ENCODE peak calls at places on chromosome 14, in seven cellular contexts. J is nephron progenitor cell, K is iris pigment epithelial cell, Q is NCI-H748 treated with DMSO at 0.1 percent for 48 hours, L is GF-D8, X is hepatocyte, V is GM23338. U is an unnamed sample.

GRCh38 chr14:80644826-80645225 is 296.7 kb downstream of the CEP128 start:
- DNase-seq in J (no peak), K (no peak), Q (no peak), L (no peak), X (no peak), V (no peak), U (no peak)

GRCh38 chr14:103014466-103015319 is 42.7 kb downstream of the CDC42BPB start:
- DNase-seq in J (no peak), K (peak), Q (peak), L (no peak), X (no peak), V (peak), U (peak)

GRCh38 chr14:23483216-23483854 is 13.8 kb downstream of the NGDN start:
- DNase-seq in J (peak), K (peak), Q (peak), L (no peak), X (peak), V (peak), U (peak)

GRCh38 chr14:53792909-53793308 is 163.7 kb downstream of the BMP4 start:
- DNase-seq in J (no peak), K (no peak), Q (no peak), L (no peak), X (no peak), V (peak), U (no peak)

GRCh38 chr14:69263771-69264170 is 3.8 kb downstream of the GALNT16 start:
- DNase-seq in J (no peak), K (no peak), Q (no peak), L (no peak), X (no peak), V (no peak), U (no peak)

GRCh38 chr14:69093551-69094421 is 59.1 kb downstream of the DCAF5 start:
- DNase-seq in J (no peak), K (peak), Q (no peak), L (no peak), X (peak), V (peak), U (peak)

GRCh38 chr14:76917759-76918175 is 91.6 kb downstream of the LRRC74A start:
- DNase-seq in J (no peak), K (no peak), Q (no peak), L (no peak), X (no peak), V (no peak), U (no peak)

GRCh38 chr14:30214456-30215090 is 286.9 kb upstream of the PRKD1 start:
- DNase-seq in J (peak), K (peak), Q (peak), L (peak), X (peak), V (peak), U (peak)

GRCh38 chr14:99971087-99971928 is 93.9 kb upstream of the EVL start:
- DNase-seq in J (peak), K (peak), Q (peak), L (peak), X (peak), V (peak), U (peak)

GRCh38 chr14:104898195-104898558 is 26.5 kb upstream of the PLD4 start:
- DNase-seq in J (no peak), K (no peak), Q (no peak), L (no peak), X (no peak), V (no peak), U (no peak)

GRCh38 chr14:35963209-35963608 is 137.1 kb downstream of the BRMS1L start:
- DNase-seq in J (no peak), K (peak), Q (peak), L (no peak), X (no peak), V (peak), U (peak)

GRCh38 chr14:38507299-38507698 is 251.4 kb upstream of the CLEC14A start:
- DNase-seq in J (no peak), K (no peak), Q (no peak), L (no peak), X (no peak), V (no peak), U (no peak)

GRCh38 chr14:61662437-61663311 is 32.6 kb upstream of the HIF1A start:
- DNase-seq in J (no peak), K (peak), Q (no peak), L (no peak), X (peak), V (peak), U (no peak)

GRCh38 chr14:31968912-31969311 is 108.2 kb upstream of the ARHGAP5 start:
- DNase-seq in J (no peak), K (no peak), Q (no peak), L (no peak), X (no peak), V (no peak), U (no peak)

GRCh38 chr14:81281317-81281716 is 60.6 kb upstream of the GTF2A1 start:
- DNase-seq in J (no peak), K (no peak), Q (no peak), L (no peak), X (no peak), V (no peak), U (no peak)

GRCh38 chr14:69543341-69544249 is 31.1 kb downstream of the CCDC177 start:
- DNase-seq in J (peak), K (peak), Q (no peak), L (no peak), X (peak), V (peak), U (peak)

GRCh38 chr14:55665067-55665700 is 85.2 kb downstream of the KTN1 start:
- DNase-seq in J (no peak), K (peak), Q (no peak), L (no peak), X (no peak), V (no peak), U (no peak)

GRCh38 chr14:91142214-91142668 is 28.4 kb downstream of the DGLUCY start:
- DNase-seq in J (no peak), K (no peak), Q (no peak), L (peak), X (no peak), V (no peak), U (no peak)

GRCh38 chr14:101575581-101575980 is 14.3 kb downstream of the DIO3 start:
- DNase-seq in J (no peak), K (no peak), Q (no peak), L (no peak), X (no peak), V (peak), U (no peak)

GRCh38 chr14:77988966-77989365 is 181.2 kb upstream of the NRXN3 start:
- DNase-seq in J (no peak), K (peak), Q (no peak), L (no peak), X (no peak), V (no peak), U (peak)

GRCh38 chr14:105283899-105284298 is 16.9 kb downstream of the BRF1 start:
- DNase-seq in J (no peak), K (no peak), Q (no peak), L (no peak), X (no peak), V (no peak), U (no peak)

GRCh38 chr14:50031534-50032313 is 84.6 kb downstream of the VCPKMT start:
- DNase-seq in J (no peak), K (peak), Q (no peak), L (no peak), X (no peak), V (no peak), U (no peak)

GRCh38 chr14:54529811-54530210 is 20.1 kb downstream of the CGRRF1 start:
- DNase-seq in J (no peak), K (peak), Q (no peak), L (no peak), X (no peak), V (no peak), U (no peak)

GRCh38 chr14:58805605-58806358 is 168.0 kb downstream of the DACT1 start:
- DNase-seq in J (no peak), K (peak), Q (peak), L (no peak), X (peak), V (no peak), U (peak)

GRCh38 chr14:101604228-101604934 is 43.1 kb downstream of the DIO3 start:
- DNase-seq in J (no peak), K (no peak), Q (no peak), L (no peak), X (no peak), V (no peak), U (no peak)

GRCh38 chr14:32985881-32986280 is 47.2 kb downstream of the NPAS3 start:
- DNase-seq in J (no peak), K (no peak), Q (no peak), L (no peak), X (no peak), V (no peak), U (no peak)

GRCh38 chr14:49770212-49770817 is 2.4 kb downstream of the KLHDC2 start:
- DNase-seq in J (no peak), K (peak), Q (no peak), L (no peak), X (peak), V (no peak), U (no peak)

GRCh38 chr14:79093542-79093941 is 923.4 kb downstream of the NRXN3 start:
- DNase-seq in J (no peak), K (no peak), Q (no peak), L (no peak), X (no peak), V (no peak), U (no peak)

GRCh38 chr14:50023671-50024490 is 92.5 kb downstream of the VCPKMT start:
- DNase-seq in J (no peak), K (peak), Q (no peak), L (no peak), X (no peak), V (no peak), U (no peak)

GRCh38 chr14:99578541-99579044 is 25.4 kb downstream of the CCDC85C start:
- DNase-seq in J (no peak), K (no peak), Q (no peak), L (no peak), X (no peak), V (no peak), U (no peak)

GRCh38 chr14:70827366-70828151 is 18.2 kb upstream of the MAP3K9 start:
- DNase-seq in J (no peak), K (no peak), Q (no peak), L (no peak), X (peak), V (no peak), U (no peak)

U was measured in NCI-H146.